ENCODE peak calls at places on chromosomes 16 and 17, in five cellular contexts. One of them, this sample, is unnamed.

GRCh38 chr17:61451538-61452300 is 503 bp upstream of the TBX4 start:
- DNase-seq in SK-N-SH: no peak
- DNase-seq in MM.1S: no peak
- DNase-seq in neural progenitor cell: peak
- DNase-seq in HCT116: no peak
- DNase-seq in this sample: no peak

GRCh38 chr16:4612474-4612931 is 2.2 kb downstream of the UBALD1 start:
- DNase-seq in SK-N-SH: peak
- DNase-seq in MM.1S: no peak
- DNase-seq in neural progenitor cell: peak
- DNase-seq in HCT116: no peak
- DNase-seq in this sample: peak

GRCh38 chr16:77788196-77789084 is at the start of gene VAT1L:
- DNase-seq in SK-N-SH: peak
- DNase-seq in MM.1S: peak
- DNase-seq in neural progenitor cell: peak
- DNase-seq in HCT116: no peak
- DNase-seq in this sample: no peak

GRCh38 chr16:53507464-53508180 is 4.6 kb upstream of the AKTIP start:
- DNase-seq in SK-N-SH: no peak
- DNase-seq in MM.1S: no peak
- DNase-seq in neural progenitor cell: no peak
- DNase-seq in HCT116: no peak
- DNase-seq in this sample: no peak

GRCh38 chr17:30323895-30324319 is 9.9 kb downstream of the TMIGD1 start:
- DNase-seq in SK-N-SH: no peak
- DNase-seq in MM.1S: no peak
- DNase-seq in neural progenitor cell: no peak
- DNase-seq in HCT116: peak
- DNase-seq in this sample: peak

GRCh38 chr17:77212081-77212832 is 71.5 kb downstream of the SEC14L1 start:
- DNase-seq in SK-N-SH: no peak
- DNase-seq in MM.1S: peak
- DNase-seq in neural progenitor cell: no peak
- DNase-seq in HCT116: no peak
- DNase-seq in this sample: peak

GRCh38 chr16:27538508-27538907 is 11.2 kb downstream of the GTF3C1 start:
- DNase-seq in SK-N-SH: no peak
- DNase-seq in MM.1S: no peak
- DNase-seq in neural progenitor cell: no peak
- DNase-seq in HCT116: no peak
- DNase-seq in this sample: no peak

GRCh38 chr17:8588877-8589276 is 41.6 kb downstream of the MYH10 start:
- DNase-seq in SK-N-SH: no peak
- DNase-seq in MM.1S: no peak
- DNase-seq in neural progenitor cell: no peak
- DNase-seq in HCT116: no peak
- DNase-seq in this sample: no peak

GRCh38 chr17:74566132-74566753 is 1.1 kb downstream of the CD300H start:
- DNase-seq in SK-N-SH: peak
- DNase-seq in MM.1S: peak
- DNase-seq in neural progenitor cell: peak
- DNase-seq in HCT116: peak
- DNase-seq in this sample: peak

GRCh38 chr17:62965649-62966425 is at the start of gene TANC2:
- DNase-seq in SK-N-SH: peak
- DNase-seq in MM.1S: peak
- DNase-seq in neural progenitor cell: peak
- DNase-seq in HCT116: peak
- DNase-seq in this sample: peak

GRCh38 chr16:1438229-1439057 is 5.9 kb downstream of the CCDC154 start:
- DNase-seq in SK-N-SH: no peak
- DNase-seq in MM.1S: no peak
- DNase-seq in neural progenitor cell: no peak
- DNase-seq in HCT116: no peak
- DNase-seq in this sample: no peak

GRCh38 chr17:65166785-65167184 is 29.6 kb downstream of the RGS9 start:
- DNase-seq in SK-N-SH: no peak
- DNase-seq in MM.1S: no peak
- DNase-seq in neural progenitor cell: no peak
- DNase-seq in HCT116: no peak
- DNase-seq in this sample: no peak

GRCh38 chr16:88337021-88337420 is 45.7 kb upstream of the ZNF469 start:
- DNase-seq in SK-N-SH: no peak
- DNase-seq in MM.1S: no peak
- DNase-seq in neural progenitor cell: no peak
- DNase-seq in HCT116: no peak
- DNase-seq in this sample: no peak

GRCh38 chr17:57337390-57337789 is 81.1 kb downstream of the MSI2 start:
- DNase-seq in SK-N-SH: no peak
- DNase-seq in MM.1S: no peak
- DNase-seq in neural progenitor cell: no peak
- DNase-seq in HCT116: no peak
- DNase-seq in this sample: no peak

GRCh38 chr17:76840443-76840767 is 27.8 kb upstream of the MGAT5B start:
- DNase-seq in SK-N-SH: peak
- DNase-seq in MM.1S: no peak
- DNase-seq in neural progenitor cell: peak
- DNase-seq in HCT116: no peak
- DNase-seq in this sample: peak

GRCh38 chr16:74724820-74725549 is 24.3 kb upstream of the MLKL start:
- DNase-seq in SK-N-SH: no peak
- DNase-seq in MM.1S: no peak
- DNase-seq in neural progenitor cell: no peak
- DNase-seq in HCT116: no peak
- DNase-seq in this sample: no peak

GRCh38 chr17:7557147-7557764 is 1.3 kb upstream of the TNFSF13 start:
- DNase-seq in SK-N-SH: no peak
- DNase-seq in MM.1S: no peak
- DNase-seq in neural progenitor cell: no peak
- DNase-seq in HCT116: no peak
- DNase-seq in this sample: no peak

GRCh38 chr17:4436381-4436780 is 2.6 kb downstream of the SPNS3 start:
- DNase-seq in SK-N-SH: no peak
- DNase-seq in MM.1S: no peak
- DNase-seq in neural progenitor cell: no peak
- DNase-seq in HCT116: no peak
- DNase-seq in this sample: no peak

GRCh38 chr17:27976331-27976730 is 66.1 kb upstream of the NLK start:
- DNase-seq in SK-N-SH: no peak
- DNase-seq in MM.1S: no peak
- DNase-seq in neural progenitor cell: no peak
- DNase-seq in HCT116: no peak
- DNase-seq in this sample: no peak

GRCh38 chr17:77473615-77474226 is 333.0 kb downstream of the SEC14L1 start:
- DNase-seq in SK-N-SH: no peak
- DNase-seq in MM.1S: peak
- DNase-seq in neural progenitor cell: no peak
- DNase-seq in HCT116: peak
- DNase-seq in this sample: no peak

GRCh38 chr17:57638284-57638683 is 106.8 kb downstream of the CCDC182 start:
- DNase-seq in SK-N-SH: no peak
- DNase-seq in MM.1S: no peak
- DNase-seq in neural progenitor cell: no peak
- DNase-seq in HCT116: no peak
- DNase-seq in this sample: no peak

GRCh38 chr16:8686031-8686621 is 11.7 kb downstream of the ABAT start:
- DNase-seq in SK-N-SH: peak
- DNase-seq in MM.1S: no peak
- DNase-seq in neural progenitor cell: peak
- DNase-seq in HCT116: no peak
- DNase-seq in this sample: no peak

GRCh38 chr16:82152641-82153094 is 17.4 kb downstream of the MPHOSPH6 start:
- DNase-seq in SK-N-SH: no peak
- DNase-seq in MM.1S: no peak
- DNase-seq in neural progenitor cell: no peak
- DNase-seq in HCT116: no peak
- DNase-seq in this sample: no peak

GRCh38 chr16:85158702-85159225 is 46.5 kb upstream of the CIBAR2 start:
- DNase-seq in SK-N-SH: no peak
- DNase-seq in MM.1S: no peak
- DNase-seq in neural progenitor cell: no peak
- DNase-seq in HCT116: no peak
- DNase-seq in this sample: no peak

DNA sequence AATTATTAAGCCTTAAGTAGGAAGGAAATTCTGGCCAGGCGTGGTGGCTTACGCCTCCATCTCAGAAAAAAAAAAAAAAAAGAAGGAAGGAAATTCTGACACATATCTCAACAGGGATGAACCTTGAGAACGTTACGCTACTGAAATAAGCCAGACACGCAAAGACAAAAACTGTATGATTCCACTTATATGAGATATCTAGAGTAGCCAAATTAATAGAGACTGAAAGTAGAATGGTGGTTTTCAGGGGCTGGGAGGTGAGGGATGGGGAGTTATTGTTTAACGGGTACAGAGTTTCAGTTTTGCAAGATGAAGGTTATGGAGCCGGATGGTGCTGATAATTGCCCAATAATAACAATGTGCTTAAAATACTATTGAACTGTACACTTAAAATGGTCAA is 16.2 kb upstream of the HNF1B start:
- DNase-seq in SK-N-SH: no peak
- DNase-seq in MM.1S: peak
- DNase-seq in neural progenitor cell: no peak
- DNase-seq in HCT116: no peak
- DNase-seq in this sample: no peak
- TF ChIP-seq EZH2phosphoT487 in SK-N-SH: no peak
- TF ChIP-seq EZH2phosphoT487 in MM.1S: no peak
- TF ChIP-seq EZH2phosphoT487 in neural progenitor cell: no peak
- TF ChIP-seq EZH2phosphoT487 in HCT116: no peak
- TF ChIP-seq EZH2phosphoT487 in this sample: no peak

GRCh38 chr16:67449739-67450138 is 18.8 kb downstream of the HSD11B2 start:
- DNase-seq in SK-N-SH: no peak
- DNase-seq in MM.1S: no peak
- DNase-seq in neural progenitor cell: no peak
- DNase-seq in HCT116: no peak
- DNase-seq in this sample: no peak
- H3K27ac ChIP-seq in SK-N-SH: no peak
- H3K27ac ChIP-seq in MM.1S: no peak
- H3K27ac ChIP-seq in neural progenitor cell: no peak
- H3K27ac ChIP-seq in HCT116: no peak
- H3K27ac ChIP-seq in this sample: no peak

GRCh38 chr17:32915108-32915700 is 12.7 kb upstream of the TMEM98 start:
- DNase-seq in SK-N-SH: no peak
- DNase-seq in MM.1S: no peak
- DNase-seq in neural progenitor cell: no peak
- DNase-seq in HCT116: no peak
- DNase-seq in this sample: no peak
- TF ChIP-seq EZH2phosphoT487 in SK-N-SH: no peak
- TF ChIP-seq EZH2phosphoT487 in MM.1S: no peak
- TF ChIP-seq EZH2phosphoT487 in neural progenitor cell: no peak
- TF ChIP-seq EZH2phosphoT487 in HCT116: no peak
- TF ChIP-seq EZH2phosphoT487 in this sample: no peak

GRCh38 chr16:21228473-21228872 is 5.0 kb upstream of the ANKS4B start:
- DNase-seq in SK-N-SH: no peak
- DNase-seq in MM.1S: no peak
- DNase-seq in neural progenitor cell: no peak
- DNase-seq in HCT116: no peak
- DNase-seq in this sample: no peak

GRCh38 chr16:21236831-21237230 is 3.3 kb downstream of the ANKS4B start:
- DNase-seq in SK-N-SH: no peak
- DNase-seq in MM.1S: no peak
- DNase-seq in neural progenitor cell: no peak
- DNase-seq in HCT116: no peak
- DNase-seq in this sample: no peak

GRCh38 chr16:21233045-21233520 is 416 bp upstream of the ANKS4B start:
- DNase-seq in SK-N-SH: no peak
- DNase-seq in MM.1S: no peak
- DNase-seq in neural progenitor cell: no peak
- DNase-seq in HCT116: no peak
- DNase-seq in this sample: no peak

GRCh38 chr16:21235199-21235585 is 1.7 kb downstream of the ANKS4B start:
- DNase-seq in SK-N-SH: no peak
- DNase-seq in MM.1S: no peak
- DNase-seq in neural progenitor cell: no peak
- DNase-seq in HCT116: no peak
- DNase-seq in this sample: no peak

GRCh38 chr16:21233521-21234150 is at the start of gene ANKS4B:
- DNase-seq in SK-N-SH: no peak
- DNase-seq in MM.1S: no peak
- DNase-seq in neural progenitor cell: no peak
- DNase-seq in HCT116: no peak
- DNase-seq in this sample: no peak
- H3K27ac ChIP-seq in SK-N-SH: no peak
- H3K27ac ChIP-seq in MM.1S: no peak
- H3K27ac ChIP-seq in neural progenitor cell: no peak
- H3K27ac ChIP-seq in HCT116: no peak
- H3K27ac ChIP-seq in this sample: no peak

DNA sequence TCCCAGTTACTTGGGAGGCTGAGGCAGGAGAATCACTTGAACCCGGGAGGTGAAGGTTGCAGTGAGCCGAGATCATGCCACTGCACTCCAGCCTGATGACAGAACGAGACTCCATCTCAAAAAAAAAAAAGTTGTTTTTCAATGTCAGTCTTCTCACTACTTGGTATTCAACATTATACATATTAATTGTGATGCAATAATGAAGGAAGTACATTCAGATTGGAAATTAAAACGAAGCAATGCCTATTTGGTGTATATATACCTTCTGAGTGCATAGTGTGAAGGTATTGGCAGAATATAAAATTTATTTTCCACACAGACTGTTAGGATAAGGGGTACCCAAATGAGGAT is 25.0 kb upstream of the PMP22 start:
- DNase-seq in SK-N-SH: no peak
- DNase-seq in MM.1S: no peak
- DNase-seq in neural progenitor cell: no peak
- DNase-seq in HCT116: no peak
- DNase-seq in this sample: no peak
- TF ChIP-seq EZH2phosphoT487 in SK-N-SH: no peak
- TF ChIP-seq EZH2phosphoT487 in MM.1S: no peak
- TF ChIP-seq EZH2phosphoT487 in neural progenitor cell: no peak
- TF ChIP-seq EZH2phosphoT487 in HCT116: no peak
- TF ChIP-seq EZH2phosphoT487 in this sample: no peak

DNA sequence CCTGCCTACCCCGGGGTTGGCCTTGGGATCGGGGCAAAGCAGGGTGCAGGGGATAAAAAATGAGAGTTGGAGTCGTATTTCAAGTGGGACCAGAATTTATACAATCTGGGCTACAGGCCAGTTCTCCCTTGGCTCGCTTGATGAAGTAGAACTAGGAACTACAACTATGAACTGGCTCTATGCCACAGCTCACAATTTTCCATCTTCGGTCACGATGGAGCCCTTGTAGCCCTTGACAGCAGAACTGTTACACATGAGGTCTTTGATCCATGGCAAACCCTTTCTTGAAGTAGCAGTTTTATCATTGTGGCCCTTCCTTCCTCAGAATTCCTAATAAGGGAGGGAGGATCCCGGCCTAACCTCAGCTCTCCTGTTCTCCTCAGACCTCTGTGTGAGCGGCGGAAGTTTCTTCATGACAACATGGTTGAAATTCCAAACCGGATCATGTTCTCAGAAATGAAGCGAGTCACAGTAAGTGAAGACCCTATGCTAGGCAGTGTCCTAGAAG is 17.1 kb downstream of the LIG3 start:
- DNase-seq in SK-N-SH: no peak
- DNase-seq in MM.1S: no peak
- DNase-seq in neural progenitor cell: no peak
- DNase-seq in HCT116: no peak
- DNase-seq in this sample: no peak
- H3K27ac ChIP-seq in SK-N-SH: peak
- H3K27ac ChIP-seq in MM.1S: no peak
- H3K27ac ChIP-seq in neural progenitor cell: no peak
- H3K27ac ChIP-seq in HCT116: no peak
- H3K27ac ChIP-seq in this sample: no peak

This sample was measured in OCI-LY7.